ENCODE peak calls at places on chromosomes 5 and 9, in six cellular contexts. One of them, this sample, is unnamed.

GRCh38 chr5:73834693-73835092 is 208.7 kb downstream of the ARHGEF28 start:
- DNase-seq in AG09319: no peak
- DNase-seq in RWPE2: no peak
- DNase-seq in tibial artery: no peak
- DNase-seq in cardiac fibroblast: no peak
- DNase-seq in neural progenitor cell: no peak
- DNase-seq in this sample: no peak

GRCh38 chr9:129675656-129676055 is 10.2 kb downstream of the PRRX2 start:
- DNase-seq in AG09319: no peak
- DNase-seq in RWPE2: no peak
- DNase-seq in tibial artery: no peak
- DNase-seq in cardiac fibroblast: no peak
- DNase-seq in neural progenitor cell: no peak
- DNase-seq in this sample: no peak

GRCh38 chr9:137314561-137315560 is 12.8 kb upstream of the NRARP start:
- DNase-seq in AG09319: no peak
- DNase-seq in RWPE2: peak; percentile 59
- DNase-seq in tibial artery: peak; percentile 57
- DNase-seq in cardiac fibroblast: no peak
- DNase-seq in neural progenitor cell: peak; percentile 50
- DNase-seq in this sample: no peak

GRCh38 chr5:97560176-97560993 is 377.3 kb upstream of the RIOK2 start:
- DNase-seq in AG09319: no peak
- DNase-seq in RWPE2: no peak
- DNase-seq in tibial artery: no peak
- DNase-seq in cardiac fibroblast: no peak
- DNase-seq in neural progenitor cell: no peak
- DNase-seq in this sample: no peak

GRCh38 chr9:102354041-102354440 is 615.6 kb upstream of the GRIN3A start:
- DNase-seq in AG09319: no peak
- DNase-seq in RWPE2: no peak
- DNase-seq in tibial artery: no peak
- DNase-seq in cardiac fibroblast: no peak
- DNase-seq in neural progenitor cell: no peak
- DNase-seq in this sample: no peak

GRCh38 chr9:91273853-91274552 is 87.7 kb downstream of the AUH start:
- DNase-seq in AG09319: no peak
- DNase-seq in RWPE2: no peak
- DNase-seq in tibial artery: no peak
- DNase-seq in cardiac fibroblast: peak; percentile 57
- DNase-seq in neural progenitor cell: no peak
- DNase-seq in this sample: no peak

GRCh38 chr9:130002320-130002719 is 40.7 kb downstream of the FNBP1 start:
- DNase-seq in AG09319: no peak
- DNase-seq in RWPE2: no peak
- DNase-seq in tibial artery: no peak
- DNase-seq in cardiac fibroblast: no peak
- DNase-seq in neural progenitor cell: no peak
- DNase-seq in this sample: no peak

GRCh38 chr9:37037744-37038640 is 3.9 kb upstream of the PAX5 start:
- DNase-seq in AG09319: no peak
- DNase-seq in RWPE2: no peak
- DNase-seq in tibial artery: no peak
- DNase-seq in cardiac fibroblast: no peak
- DNase-seq in neural progenitor cell: peak; percentile 79
- DNase-seq in this sample: no peak

GRCh38 chr9:116765009-116765408 is 77.9 kb downstream of the TRIM32 start:
- DNase-seq in AG09319: no peak
- DNase-seq in RWPE2: no peak
- DNase-seq in tibial artery: no peak
- DNase-seq in cardiac fibroblast: no peak
- DNase-seq in neural progenitor cell: peak; percentile 24
- DNase-seq in this sample: no peak

GRCh38 chr5:4348418-4348817 is 752.8 kb downstream of the IRX1 start:
- DNase-seq in AG09319: no peak
- DNase-seq in RWPE2: no peak
- DNase-seq in tibial artery: no peak
- DNase-seq in cardiac fibroblast: no peak
- DNase-seq in neural progenitor cell: no peak
- DNase-seq in this sample: no peak

GRCh38 chr5:93585054-93585751 is 2.2 kb downstream of the NR2F1 start:
- DNase-seq in AG09319: no peak
- DNase-seq in RWPE2: no peak
- DNase-seq in tibial artery: no peak
- DNase-seq in cardiac fibroblast: no peak
- DNase-seq in neural progenitor cell: peak; percentile 67
- DNase-seq in this sample: no peak

DNA sequence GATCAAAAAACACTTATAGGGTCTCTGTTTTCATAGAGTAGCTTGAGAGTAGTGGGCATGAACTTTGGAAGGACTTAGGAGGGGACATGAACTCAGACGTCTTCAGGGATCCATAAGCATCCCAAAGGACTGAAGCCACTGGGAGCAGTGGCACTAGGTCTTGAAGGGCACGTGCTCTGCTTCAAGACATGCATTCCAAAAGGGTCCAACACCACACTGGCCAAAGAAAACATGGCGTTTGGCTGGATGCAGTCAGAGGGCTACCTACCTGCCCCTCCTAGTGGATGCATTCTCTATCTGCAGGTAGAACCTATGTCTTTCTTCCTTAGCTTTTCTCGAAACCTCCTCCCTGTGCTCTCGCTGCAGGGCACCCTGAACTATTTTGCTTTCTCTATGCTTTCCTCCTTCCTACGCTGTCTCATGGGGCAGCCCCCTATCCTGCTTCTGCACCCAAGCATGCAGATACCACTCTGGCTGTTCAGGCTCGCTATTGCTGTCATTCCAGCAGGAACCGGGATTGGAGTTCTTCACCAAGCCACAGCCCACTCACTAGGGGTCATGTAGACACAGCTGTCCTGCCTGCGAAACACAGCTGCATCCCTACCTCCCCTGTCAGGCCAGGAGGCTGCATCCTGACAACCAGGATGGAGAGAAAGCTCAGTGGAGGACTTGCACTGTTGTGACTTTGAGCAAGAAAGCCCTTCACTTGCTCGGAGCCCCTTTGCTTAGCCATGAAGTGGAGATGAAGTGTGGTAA is 11.9 kb downstream of the FAM240B start:
- DNase-seq in AG09319: no peak
- DNase-seq in RWPE2: no peak
- DNase-seq in tibial artery: no peak
- DNase-seq in cardiac fibroblast: no peak
- DNase-seq in neural progenitor cell: peak; percentile 49
- DNase-seq in this sample: no peak
- TF ChIP-seq CTCF in AG09319: no peak
- TF ChIP-seq CTCF in RWPE2: peak; percentile 32
- TF ChIP-seq CTCF in tibial artery: no peak
- TF ChIP-seq CTCF in cardiac fibroblast: peak; percentile 23
- TF ChIP-seq CTCF in neural progenitor cell: peak; percentile 55
- TF ChIP-seq CTCF in this sample: peak; percentile 4

DNA sequence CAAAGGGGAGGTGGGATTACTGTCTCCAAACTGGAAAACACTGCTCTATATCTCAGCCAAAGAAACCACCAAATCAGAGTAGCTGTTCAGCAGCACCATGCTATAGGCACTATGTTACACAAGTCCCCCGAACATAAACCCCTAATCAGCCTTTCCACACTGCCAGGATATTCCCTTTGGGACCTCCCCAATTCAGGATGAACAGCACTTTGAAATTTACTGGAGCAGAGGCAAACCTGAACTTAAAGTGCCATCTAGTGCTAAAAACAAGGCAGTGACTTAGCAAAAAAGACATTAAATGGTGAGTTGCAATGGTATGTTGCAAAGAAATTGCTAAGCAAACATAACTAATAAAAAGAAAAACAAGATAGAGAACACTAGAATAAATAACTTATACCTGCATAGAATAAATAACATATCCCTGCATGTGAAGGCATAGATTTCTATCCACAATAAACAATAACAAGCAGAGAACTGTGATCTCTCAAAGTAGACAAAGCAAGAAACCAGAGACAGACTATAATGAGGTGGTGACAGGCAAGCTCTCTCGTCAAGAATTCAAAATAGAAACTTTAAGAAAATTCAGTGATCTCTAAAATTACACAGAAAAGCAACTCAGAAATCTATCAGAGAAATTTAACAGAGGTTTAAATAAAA is 584.4 kb upstream of the ACO1 start:
- DNase-seq in AG09319: no peak
- DNase-seq in RWPE2: no peak
- DNase-seq in tibial artery: no peak
- DNase-seq in cardiac fibroblast: peak; percentile 59
- DNase-seq in neural progenitor cell: peak; percentile 65
- DNase-seq in this sample: no peak
- TF ChIP-seq CTCF in AG09319: no peak
- TF ChIP-seq CTCF in RWPE2: peak; percentile 81
- TF ChIP-seq CTCF in tibial artery: peak; percentile 6
- TF ChIP-seq CTCF in cardiac fibroblast: peak; percentile 59
- TF ChIP-seq CTCF in neural progenitor cell: peak; percentile 80
- TF ChIP-seq CTCF in this sample: no peak

DNA sequence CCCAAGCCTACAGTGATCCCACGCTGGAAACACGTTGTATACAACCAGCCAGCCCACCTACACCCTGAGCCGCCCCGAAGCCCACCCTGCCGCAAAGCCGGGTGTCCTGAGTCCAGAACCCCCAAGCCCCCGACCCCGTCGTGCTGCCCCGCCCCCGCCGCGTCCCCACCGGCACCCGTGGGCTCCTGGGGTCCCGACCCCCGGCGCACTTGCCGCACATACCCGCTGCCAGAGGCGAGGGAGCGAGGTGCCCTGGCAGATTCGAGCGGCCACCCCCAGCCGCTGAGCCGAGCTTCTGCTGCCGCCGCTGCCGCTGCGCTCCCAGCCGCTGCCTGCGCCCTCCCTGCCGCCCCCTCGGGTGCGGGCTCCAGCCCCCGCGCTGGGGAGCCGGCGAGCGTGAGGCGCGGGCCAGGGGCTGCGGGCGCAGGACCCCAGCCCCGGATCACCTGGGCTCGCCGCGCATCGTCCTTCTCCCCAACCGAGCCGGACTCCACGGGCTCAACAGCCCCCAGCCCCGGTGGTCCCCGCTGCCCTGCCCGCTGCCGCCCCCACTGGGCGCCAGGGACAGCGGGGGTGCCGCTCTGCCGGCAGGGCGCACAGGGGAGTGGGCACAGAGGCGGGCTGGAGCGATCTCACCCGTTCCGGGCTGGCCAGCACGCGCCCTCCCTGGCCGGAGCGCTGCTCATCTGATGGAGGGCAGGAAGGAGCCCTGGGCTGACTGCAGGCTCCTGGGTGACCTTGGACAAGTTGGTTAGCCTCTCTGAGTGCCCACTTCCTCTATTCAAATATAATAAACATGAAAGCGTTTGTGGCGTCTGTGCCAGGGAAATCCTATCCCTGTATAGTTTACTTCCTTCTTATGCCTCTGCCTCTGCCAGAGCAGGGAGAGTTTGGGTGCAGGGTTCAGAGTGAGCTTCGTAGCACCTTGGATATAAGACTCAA is at the start of gene HTR4:
- DNase-seq in AG09319: no peak
- DNase-seq in RWPE2: no peak
- DNase-seq in tibial artery: no peak
- DNase-seq in cardiac fibroblast: no peak
- DNase-seq in neural progenitor cell: peak; percentile 36
- DNase-seq in this sample: no peak
- TF ChIP-seq CTCF in AG09319: no peak
- TF ChIP-seq CTCF in RWPE2: no peak
- TF ChIP-seq CTCF in tibial artery: no peak
- TF ChIP-seq CTCF in cardiac fibroblast: no peak
- TF ChIP-seq CTCF in neural progenitor cell: peak; percentile 5
- TF ChIP-seq CTCF in this sample: no peak

DNA sequence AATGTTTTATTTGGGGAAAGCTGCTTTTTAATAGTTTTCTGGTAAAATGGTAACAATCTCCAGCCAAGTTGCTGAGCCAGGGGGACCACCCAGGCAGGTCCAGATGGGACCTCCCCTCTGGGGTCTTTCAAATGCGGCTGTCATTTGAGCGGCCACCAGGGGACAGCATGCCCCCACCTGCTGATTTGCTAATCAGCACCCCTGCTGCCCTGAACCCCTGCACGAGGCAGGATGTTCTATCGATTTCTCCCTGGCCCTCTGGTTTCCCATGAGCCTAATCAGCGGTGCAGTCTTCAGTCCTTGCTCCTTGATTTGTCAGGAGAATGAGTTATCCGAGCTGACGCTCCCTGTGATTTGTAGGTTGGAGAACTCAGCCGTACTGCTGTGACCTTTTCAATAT is 247.0 kb downstream of the FSTL4 start:
- DNase-seq in AG09319: no peak
- DNase-seq in RWPE2: no peak
- DNase-seq in tibial artery: no peak
- DNase-seq in cardiac fibroblast: no peak
- DNase-seq in neural progenitor cell: peak; percentile 81
- DNase-seq in this sample: no peak
- TF ChIP-seq CTCF in AG09319: no peak
- TF ChIP-seq CTCF in RWPE2: peak; percentile 57
- TF ChIP-seq CTCF in tibial artery: peak; percentile 17
- TF ChIP-seq CTCF in cardiac fibroblast: peak; percentile 9
- TF ChIP-seq CTCF in neural progenitor cell: peak; percentile 69
- TF ChIP-seq CTCF in this sample: peak; percentile 7

GRCh38 chr5:154857534-154858250 is 735 bp upstream of the CNOT8 start:
- DNase-seq in AG09319: peak; percentile 93
- DNase-seq in RWPE2: peak; percentile 100
- DNase-seq in tibial artery: peak; percentile 99
- DNase-seq in cardiac fibroblast: peak; percentile 98
- DNase-seq in neural progenitor cell: peak; percentile 98
- DNase-seq in this sample: peak; percentile 77
- TF ChIP-seq CTCF in AG09319: no peak
- TF ChIP-seq CTCF in RWPE2: peak; percentile 33
- TF ChIP-seq CTCF in tibial artery: no peak
- TF ChIP-seq CTCF in cardiac fibroblast: peak; percentile 9
- TF ChIP-seq CTCF in neural progenitor cell: peak; percentile 27
- TF ChIP-seq CTCF in this sample: peak; percentile 3

This sample was measured in AG04449.